ENCODE peak calls at places on chromosome 3, in eight cellular contexts. One of them, this sample, is unnamed.

GRCh38 chr3:138912237-138912636 is 34.7 kb downstream of the FOXL2 start:
- DNase-seq in transverse colon: no peak
- DNase-seq in brain microvascular endothelial cell: no peak
- DNase-seq in GM12865: no peak
- DNase-seq in omental fat pad: no peak
- DNase-seq in neural progenitor cell: no peak
- DNase-seq in HFF-Myc: no peak
- DNase-seq in mammary epithelial cell: no peak
- DNase-seq in this sample: no peak

GRCh38 chr3:52265387-52265786 is 13.1 kb downstream of the WDR82 start:
- DNase-seq in mammary epithelial cell: no peak
- DNase-seq in HFF-Myc: no peak
- DNase-seq in brain microvascular endothelial cell: no peak
- DNase-seq in transverse colon: no peak
- DNase-seq in neural progenitor cell: no peak
- DNase-seq in GM12865: no peak
- DNase-seq in omental fat pad: no peak
- DNase-seq in this sample: no peak

GRCh38 chr3:114310701-114311100 is 16.9 kb downstream of the TIGIT start:
- DNase-seq in HFF-Myc: no peak
- DNase-seq in mammary epithelial cell: no peak
- DNase-seq in GM12865: peak
- DNase-seq in transverse colon: no peak
- DNase-seq in brain microvascular endothelial cell: no peak
- DNase-seq in neural progenitor cell: no peak
- DNase-seq in omental fat pad: no peak
- DNase-seq in this sample: no peak

GRCh38 chr3:165185707-165186327 is 10.4 kb downstream of the SLITRK3 start:
- DNase-seq in neural progenitor cell: peak
- DNase-seq in mammary epithelial cell: peak
- DNase-seq in brain microvascular endothelial cell: peak
- DNase-seq in transverse colon: peak
- DNase-seq in HFF-Myc: peak
- DNase-seq in GM12865: peak
- DNase-seq in omental fat pad: no peak
- DNase-seq in this sample: no peak

GRCh38 chr3:42520336-42520735 is 17.9 kb downstream of the VIPR1 start:
- DNase-seq in HFF-Myc: no peak
- DNase-seq in mammary epithelial cell: no peak
- DNase-seq in omental fat pad: no peak
- DNase-seq in transverse colon: peak
- DNase-seq in brain microvascular endothelial cell: no peak
- DNase-seq in GM12865: no peak
- DNase-seq in neural progenitor cell: no peak
- DNase-seq in this sample: no peak

GRCh38 chr3:177336841-177337430 is 139.7 kb upstream of the TBL1XR1 start:
- DNase-seq in GM12865: no peak
- DNase-seq in HFF-Myc: no peak
- DNase-seq in transverse colon: no peak
- DNase-seq in brain microvascular endothelial cell: peak
- DNase-seq in neural progenitor cell: no peak
- DNase-seq in omental fat pad: no peak
- DNase-seq in mammary epithelial cell: no peak
- DNase-seq in this sample: no peak

GRCh38 chr3:177979684-177980083 is 556.6 kb upstream of the KCNMB2 start:
- DNase-seq in neural progenitor cell: no peak
- DNase-seq in HFF-Myc: no peak
- DNase-seq in mammary epithelial cell: no peak
- DNase-seq in omental fat pad: no peak
- DNase-seq in transverse colon: no peak
- DNase-seq in GM12865: no peak
- DNase-seq in brain microvascular endothelial cell: no peak
- DNase-seq in this sample: no peak

GRCh38 chr3:159829056-159829995 is 159.3 kb upstream of the IL12A start:
- DNase-seq in GM12865: no peak
- DNase-seq in HFF-Myc: peak
- DNase-seq in omental fat pad: no peak
- DNase-seq in mammary epithelial cell: peak
- DNase-seq in neural progenitor cell: no peak
- DNase-seq in brain microvascular endothelial cell: no peak
- DNase-seq in transverse colon: peak
- DNase-seq in this sample: no peak

GRCh38 chr3:53768478-53769459 is 77.5 kb downstream of the CHDH start:
- DNase-seq in HFF-Myc: no peak
- DNase-seq in brain microvascular endothelial cell: no peak
- DNase-seq in transverse colon: no peak
- DNase-seq in neural progenitor cell: peak
- DNase-seq in mammary epithelial cell: no peak
- DNase-seq in omental fat pad: no peak
- DNase-seq in GM12865: no peak
- DNase-seq in this sample: no peak

GRCh38 chr3:133970916-133971315 is 58.8 kb downstream of the SLCO2A1 start:
- DNase-seq in transverse colon: no peak
- DNase-seq in GM12865: no peak
- DNase-seq in HFF-Myc: no peak
- DNase-seq in omental fat pad: no peak
- DNase-seq in mammary epithelial cell: no peak
- DNase-seq in brain microvascular endothelial cell: no peak
- DNase-seq in neural progenitor cell: no peak
- DNase-seq in this sample: no peak

GRCh38 chr3:27880969-27881892 is 159.1 kb upstream of the EOMES start:
- DNase-seq in omental fat pad: no peak
- DNase-seq in mammary epithelial cell: no peak
- DNase-seq in neural progenitor cell: no peak
- DNase-seq in transverse colon: peak
- DNase-seq in HFF-Myc: no peak
- DNase-seq in brain microvascular endothelial cell: no peak
- DNase-seq in GM12865: peak
- DNase-seq in this sample: no peak

GRCh38 chr3:114481113-114481512 is 187.3 kb downstream of the TIGIT start:
- DNase-seq in brain microvascular endothelial cell: no peak
- DNase-seq in neural progenitor cell: no peak
- DNase-seq in GM12865: no peak
- DNase-seq in HFF-Myc: no peak
- DNase-seq in transverse colon: no peak
- DNase-seq in omental fat pad: no peak
- DNase-seq in mammary epithelial cell: no peak
- DNase-seq in this sample: no peak

DNA sequence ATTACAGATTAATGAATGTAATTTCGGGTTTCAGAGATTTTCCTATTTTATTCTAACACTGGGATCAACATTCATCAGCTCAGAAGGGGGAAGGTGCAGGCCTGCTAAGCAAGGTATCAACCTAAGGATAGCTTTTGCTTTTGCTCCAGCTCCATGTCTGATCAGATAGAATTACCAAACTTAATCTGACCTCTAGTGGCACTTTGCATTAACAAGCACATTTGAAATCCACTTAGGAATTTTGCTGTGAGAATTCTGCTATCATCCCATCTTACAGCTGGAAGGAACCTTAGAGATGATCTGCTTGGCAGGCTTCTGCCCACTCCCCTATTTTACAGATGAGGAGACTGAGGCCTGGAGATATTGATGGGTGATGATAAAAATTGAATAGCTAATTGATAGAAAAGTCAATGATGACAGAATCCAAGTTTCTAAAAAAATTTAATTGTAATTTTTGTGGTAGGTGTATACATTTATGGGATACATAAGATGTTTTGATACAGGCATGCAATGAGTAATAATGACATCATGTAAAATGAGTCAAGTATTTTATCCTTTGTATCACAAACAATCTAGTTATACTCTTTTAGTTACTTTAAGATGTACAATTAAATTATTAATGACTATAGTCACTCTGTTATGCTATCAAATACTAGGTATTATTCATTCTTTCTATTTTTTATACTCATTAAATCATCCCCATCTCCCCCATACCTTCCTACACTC is 209.2 kb upstream of the ZPLD1 start:
- DNase-seq in transverse colon: no peak
- DNase-seq in HFF-Myc: peak
- DNase-seq in brain microvascular endothelial cell: peak
- DNase-seq in GM12865: peak
- DNase-seq in mammary epithelial cell: peak
- DNase-seq in omental fat pad: no peak
- DNase-seq in neural progenitor cell: peak
- DNase-seq in this sample: no peak
- TF ChIP-seq CTCF in transverse colon: peak
- TF ChIP-seq CTCF in HFF-Myc: peak
- TF ChIP-seq CTCF in brain microvascular endothelial cell: peak
- TF ChIP-seq CTCF in GM12865: peak
- TF ChIP-seq CTCF in mammary epithelial cell: peak
- TF ChIP-seq CTCF in omental fat pad: peak
- TF ChIP-seq CTCF in neural progenitor cell: peak
- TF ChIP-seq CTCF in this sample: no peak

GRCh38 chr3:153209596-153209995 is 47.6 kb downstream of the RAP2B start:
- DNase-seq in HFF-Myc: peak
- DNase-seq in omental fat pad: peak
- DNase-seq in GM12865: no peak
- DNase-seq in neural progenitor cell: peak
- DNase-seq in transverse colon: no peak
- DNase-seq in mammary epithelial cell: peak
- DNase-seq in brain microvascular endothelial cell: peak
- DNase-seq in this sample: no peak

GRCh38 chr3:153215497-153215896 is 53.5 kb downstream of the RAP2B start:
- DNase-seq in GM12865: no peak
- DNase-seq in transverse colon: no peak
- DNase-seq in neural progenitor cell: no peak
- DNase-seq in mammary epithelial cell: no peak
- DNase-seq in omental fat pad: no peak
- DNase-seq in brain microvascular endothelial cell: no peak
- DNase-seq in HFF-Myc: no peak
- DNase-seq in this sample: no peak

GRCh38 chr3:153210660-153211059 is 48.6 kb downstream of the RAP2B start:
- DNase-seq in HFF-Myc: no peak
- DNase-seq in omental fat pad: no peak
- DNase-seq in brain microvascular endothelial cell: no peak
- DNase-seq in neural progenitor cell: peak
- DNase-seq in transverse colon: no peak
- DNase-seq in mammary epithelial cell: peak
- DNase-seq in GM12865: no peak
- DNase-seq in this sample: no peak

GRCh38 chr3:153215971-153216370 is 53.9 kb downstream of the RAP2B start:
- DNase-seq in HFF-Myc: no peak
- DNase-seq in mammary epithelial cell: no peak
- DNase-seq in neural progenitor cell: no peak
- DNase-seq in transverse colon: no peak
- DNase-seq in GM12865: no peak
- DNase-seq in omental fat pad: no peak
- DNase-seq in brain microvascular endothelial cell: no peak
- DNase-seq in this sample: no peak

DNA sequence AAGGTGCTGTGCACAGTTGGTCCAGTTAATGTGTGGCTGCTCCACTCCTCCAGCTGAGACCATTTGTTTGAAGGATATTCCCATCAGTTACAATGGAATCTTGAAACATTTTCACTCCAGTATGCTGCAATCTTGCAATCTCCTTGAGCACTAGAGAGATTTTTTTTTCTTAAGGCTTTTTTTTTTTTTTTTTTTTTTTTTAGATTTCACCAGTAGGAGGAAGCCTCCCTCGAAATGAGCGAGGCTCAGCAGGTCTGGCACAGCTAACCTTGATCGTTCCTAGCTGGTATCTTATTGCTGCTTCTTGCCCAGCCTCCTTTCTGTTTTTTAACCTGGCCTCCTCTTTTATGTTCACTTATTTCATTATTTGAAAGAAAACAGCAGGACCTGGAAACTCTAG is 48.1 kb downstream of the RAP2B start:
- DNase-seq in omental fat pad: no peak
- DNase-seq in GM12865: no peak
- DNase-seq in transverse colon: no peak
- DNase-seq in HFF-Myc: no peak
- DNase-seq in neural progenitor cell: peak
- DNase-seq in brain microvascular endothelial cell: no peak
- DNase-seq in mammary epithelial cell: peak
- DNase-seq in this sample: no peak
- TF ChIP-seq CTCF in omental fat pad: no peak
- TF ChIP-seq CTCF in GM12865: no peak
- TF ChIP-seq CTCF in transverse colon: no peak
- TF ChIP-seq CTCF in HFF-Myc: no peak
- TF ChIP-seq CTCF in neural progenitor cell: no peak
- TF ChIP-seq CTCF in brain microvascular endothelial cell: no peak
- TF ChIP-seq CTCF in mammary epithelial cell: no peak
- TF ChIP-seq CTCF in this sample: no peak

GRCh38 chr3:97979610-97980009 is 7.4 kb upstream of the RIOX2 start:
- DNase-seq in HFF-Myc: no peak
- DNase-seq in GM12865: no peak
- DNase-seq in mammary epithelial cell: no peak
- DNase-seq in neural progenitor cell: peak
- DNase-seq in brain microvascular endothelial cell: no peak
- DNase-seq in omental fat pad: no peak
- DNase-seq in transverse colon: no peak
- DNase-seq in this sample: no peak

GRCh38 chr3:97974996-97975395 is 2.8 kb upstream of the RIOX2 start:
- DNase-seq in mammary epithelial cell: no peak
- DNase-seq in transverse colon: no peak
- DNase-seq in brain microvascular endothelial cell: no peak
- DNase-seq in omental fat pad: no peak
- DNase-seq in GM12865: peak
- DNase-seq in HFF-Myc: no peak
- DNase-seq in neural progenitor cell: no peak
- DNase-seq in this sample: no peak

GRCh38 chr3:97972976-97973375 is 745 bp upstream of the RIOX2 start:
- DNase-seq in neural progenitor cell: no peak
- DNase-seq in GM12865: no peak
- DNase-seq in HFF-Myc: no peak
- DNase-seq in mammary epithelial cell: no peak
- DNase-seq in transverse colon: no peak
- DNase-seq in omental fat pad: no peak
- DNase-seq in brain microvascular endothelial cell: no peak
- DNase-seq in this sample: no peak

GRCh38 chr3:97971679-97972567 is at the start of gene RIOX2:
- DNase-seq in transverse colon: peak
- DNase-seq in GM12865: peak
- DNase-seq in brain microvascular endothelial cell: peak
- DNase-seq in HFF-Myc: no peak
- DNase-seq in mammary epithelial cell: peak
- DNase-seq in neural progenitor cell: peak
- DNase-seq in omental fat pad: peak
- DNase-seq in this sample: peak

GRCh38 chr3:97975466-97975865 is 3.2 kb upstream of the RIOX2 start:
- DNase-seq in brain microvascular endothelial cell: no peak
- DNase-seq in HFF-Myc: no peak
- DNase-seq in omental fat pad: no peak
- DNase-seq in neural progenitor cell: no peak
- DNase-seq in transverse colon: no peak
- DNase-seq in mammary epithelial cell: no peak
- DNase-seq in GM12865: no peak
- DNase-seq in this sample: no peak
- TF ChIP-seq CTCF in brain microvascular endothelial cell: no peak
- TF ChIP-seq CTCF in HFF-Myc: no peak
- TF ChIP-seq CTCF in omental fat pad: no peak
- TF ChIP-seq CTCF in neural progenitor cell: peak
- TF ChIP-seq CTCF in transverse colon: no peak
- TF ChIP-seq CTCF in mammary epithelial cell: peak
- TF ChIP-seq CTCF in GM12865: no peak
- TF ChIP-seq CTCF in this sample: no peak

DNA sequence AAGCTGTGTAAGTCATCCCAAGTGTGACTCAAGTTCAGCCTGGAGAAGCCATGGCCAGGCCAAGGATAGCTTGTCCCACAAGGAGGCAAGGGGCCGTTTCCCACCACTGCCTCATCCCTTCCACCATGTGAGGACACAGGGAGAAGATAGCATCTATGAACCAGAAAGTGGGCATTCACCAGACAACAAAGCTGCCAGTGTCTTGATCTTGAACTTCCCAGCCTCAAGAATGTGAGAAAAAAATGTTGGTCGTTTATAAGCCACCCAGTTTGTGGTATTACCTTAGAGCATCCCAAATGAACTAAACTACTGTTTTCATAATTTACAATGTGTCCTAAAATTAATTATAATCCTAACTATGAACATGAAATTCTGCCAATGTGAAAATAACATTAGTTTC is 930.8 kb upstream of the CFAP20DC start:
- DNase-seq in brain microvascular endothelial cell: no peak
- DNase-seq in HFF-Myc: no peak
- DNase-seq in mammary epithelial cell: no peak
- DNase-seq in transverse colon: no peak
- DNase-seq in GM12865: no peak
- DNase-seq in neural progenitor cell: no peak
- DNase-seq in omental fat pad: no peak
- DNase-seq in this sample: no peak
- TF ChIP-seq CTCF in brain microvascular endothelial cell: no peak
- TF ChIP-seq CTCF in HFF-Myc: no peak
- TF ChIP-seq CTCF in mammary epithelial cell: no peak
- TF ChIP-seq CTCF in transverse colon: no peak
- TF ChIP-seq CTCF in GM12865: no peak
- TF ChIP-seq CTCF in neural progenitor cell: no peak
- TF ChIP-seq CTCF in omental fat pad: no peak
- TF ChIP-seq CTCF in this sample: no peak